ENCODE peak calls at places on chromosomes 6 and 20, in four cellular contexts. S is uterus, A is ascending aorta, L is body of pancreas. X is an unnamed sample.

GRCh38 chr6:23006656-23007055 is 437.3 kb downstream of the HDGFL1 start:
- DNase-seq in S (no peak), A (no peak), L (no peak), X (no peak)

GRCh38 chr6:139882234-139882633 is 507.8 kb upstream of the CITED2 start:
- DNase-seq in S (no peak), A (no peak), L (no peak), X (peak; percentile 63)

GRCh38 chr20:49349678-49350077 is 71.8 kb upstream of the ZNFX1 start:
- DNase-seq in S (peak; percentile 76), A (no peak), L (no peak), X (no peak)

GRCh38 chr20:23050847-23051627 is 1.6 kb upstream of the THBD start:
- DNase-seq in S (peak; percentile 51), A (peak; percentile 49), L (peak; percentile 64), X (peak; percentile 89)

GRCh38 chr6:105993341-105993740 is 92.8 kb upstream of the PRDM1 start:
- DNase-seq in S (no peak), A (no peak), L (no peak), X (no peak)

GRCh38 chr6:1789092-1789491 is 179.4 kb downstream of the FOXC1 start:
- DNase-seq in S (no peak), A (no peak), L (no peak), X (peak; percentile 84)

GRCh38 chr20:31691646-31692275 is 30.9 kb downstream of the BCL2L1 start:
- DNase-seq in S (no peak), A (no peak), L (no peak), X (no peak)

GRCh38 chr6:31086788-31087440 is 25.5 kb downstream of the C6orf15 start:
- DNase-seq in S (no peak), A (no peak), L (no peak), X (peak; percentile 82)

GRCh38 chr6:39300739-39301138 is 13.5 kb downstream of the KCNK17 start:
- DNase-seq in S (no peak), A (no peak), L (no peak), X (no peak)

GRCh38 chr6:147789430-147789947 is 281.0 kb downstream of the SAMD5 start:
- DNase-seq in S (no peak), A (no peak), L (no peak), X (no peak)

GRCh38 chr20:11843289-11843688 is 74.4 kb upstream of the BTBD3 start:
- DNase-seq in S (no peak), A (no peak), L (no peak), X (no peak)

GRCh38 chr6:14804001-14804401 is 441.9 kb upstream of the JARID2 start:
- DNase-seq in S (no peak), A (no peak), L (no peak), X (no peak)

GRCh38 chr6:90434096-90434495 is 137.5 kb upstream of the BACH2 start:
- DNase-seq in S (no peak), A (no peak), L (no peak), X (no peak)

GRCh38 chr6:100132005-100132404 is 138.0 kb upstream of the MCHR2 start:
- DNase-seq in S (no peak), A (no peak), L (no peak), X (no peak)

GRCh38 chr20:32609993-32610896 is 25.1 kb upstream of the NOL4L start:
- DNase-seq in S (no peak), A (no peak), L (no peak), X (no peak)

GRCh38 chr20:32278199-32278643 is 770 bp downstream of the KIF3B start:
- DNase-seq in S (no peak), A (no peak), L (no peak), X (peak; percentile 3)

GRCh38 chr6:30570760-30571084 is 520 bp upstream of the ABCF1 start:
- DNase-seq in S (no peak), A (no peak), L (peak; percentile 38), X (no peak)

GRCh38 chr6:90500458-90500857 is 86.4 kb downstream of the MAP3K7 start:
- DNase-seq in S (no peak), A (no peak), L (no peak), X (no peak)

GRCh38 chr6:382883-383420 is 8.6 kb upstream of the IRF4 start:
- DNase-seq in S (no peak), A (no peak), L (no peak), X (no peak)

GRCh38 chr20:59030911-59031310 is 1.2 kb downstream of the ATP5F1E start:
- DNase-seq in S (no peak), A (no peak), L (no peak), X (no peak)

GRCh38 chr6:165910184-165910583 is 247.1 kb upstream of the PDE10A start:
- DNase-seq in S (no peak), A (no peak), L (no peak), X (peak; percentile 36)

GRCh38 chr6:96212076-96212475 is 196.3 kb downstream of the FUT9 start:
- DNase-seq in S (no peak), A (no peak), L (no peak), X (no peak)

GRCh38 chr6:33620584-33621395 is at the start of gene ITPR3:
- DNase-seq in S (peak; percentile 56), A (no peak), L (peak; percentile 77), X (no peak)

GRCh38 chr20:32806356-32806755 is 13.4 kb upstream of the MAPRE1 start:
- DNase-seq in S (no peak), A (no peak), L (no peak), X (no peak)

GRCh38 chr6:26329763-26330511 is 35.1 kb upstream of the BTN3A2 start:
- DNase-seq in S (no peak), A (no peak), L (no peak), X (peak; percentile 53)

GRCh38 chr6:156699017-156699421 is 78.2 kb upstream of the ARID1B start:
- DNase-seq in S (no peak), A (no peak), L (no peak), X (peak; percentile 79)

GRCh38 chr20:57259179-57260021 is 7.0 kb downstream of the BMP7 start:
- DNase-seq in S (no peak), A (no peak), L (no peak), X (no peak)

GRCh38 chr6:169918239-169918953 is 167.0 kb downstream of the ERMARD start:
- DNase-seq in S (no peak), A (no peak), L (no peak), X (no peak)

GRCh38 chr6:151071295-151071694 is 168.5 kb upstream of the AKAP12 start:
- DNase-seq in S (peak; percentile 61), A (no peak), L (peak; percentile 32), X (peak; percentile 98)

GRCh38 chr6:81901589-81901988 is 149.1 kb upstream of the TENT5A start:
- DNase-seq in S (peak; percentile 57), A (no peak), L (peak; percentile 5), X (no peak)

GRCh38 chr6:136113736-136114173 is 136.4 kb downstream of the MTFR2 start:
- DNase-seq in S (peak; percentile 55), A (no peak), L (peak; percentile 55), X (peak; percentile 93)

GRCh38 chr20:44219287-44219686 is 8.7 kb upstream of the OSER1 start:
- DNase-seq in S (no peak), A (no peak), L (no peak), X (no peak)
- H3K27ac ChIP-seq in S (no peak overlapping the region), A (no peak overlapping the region), L (no peak overlapping the region), X (no peak overlapping the region)

DNA sequence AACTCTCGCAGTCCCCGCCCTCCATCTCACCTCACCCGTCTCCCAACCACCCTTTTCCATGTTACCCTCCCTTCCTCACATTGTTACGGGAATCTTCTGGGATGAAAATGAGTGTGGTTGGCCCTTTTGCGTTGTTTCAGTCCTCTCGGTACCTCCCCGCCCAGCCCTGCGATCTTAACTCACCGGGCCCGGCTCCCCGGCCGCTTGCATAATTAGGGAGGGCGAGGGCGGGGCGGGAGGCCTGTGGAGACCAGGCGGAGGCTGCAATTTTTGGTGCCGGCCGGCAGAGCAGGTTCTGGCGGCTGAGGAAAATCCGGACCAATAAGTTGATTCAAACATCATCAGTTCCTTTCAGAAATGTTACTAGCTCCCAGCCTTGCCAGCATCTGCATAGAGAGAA is 25.2 kb downstream of the TFAP2B start:
- DNase-seq in S (no peak), A (no peak), L (no peak), X (no peak)
- H3K27me3 ChIP-seq in S (peaks cover 83% of the 10 kb centered on the region), A (no peaks in the 10 kb centered on the region), L (no peaks in the 10 kb centered on the region), X (peaks cover 5% of the 10 kb centered on the region)

GRCh38 chr6:28208180-28208659 is 16.9 kb upstream of the ZSCAN9 start:
- DNase-seq in S (no peak), A (no peak), L (no peak), X (no peak)

GRCh38 chr6:28206527-28207243 is 18.4 kb upstream of the ZSCAN9 start:
- DNase-seq in S (no peak), A (no peak), L (no peak), X (no peak)

GRCh38 chr6:28209753-28210535 is 15.1 kb upstream of the ZSCAN9 start:
- DNase-seq in S (no peak), A (no peak), L (no peak), X (no peak)

GRCh38 chr6:28205879-28206278 is 19.2 kb upstream of the ZSCAN9 start:
- DNase-seq in S (no peak), A (no peak), L (no peak), X (no peak)

DNA sequence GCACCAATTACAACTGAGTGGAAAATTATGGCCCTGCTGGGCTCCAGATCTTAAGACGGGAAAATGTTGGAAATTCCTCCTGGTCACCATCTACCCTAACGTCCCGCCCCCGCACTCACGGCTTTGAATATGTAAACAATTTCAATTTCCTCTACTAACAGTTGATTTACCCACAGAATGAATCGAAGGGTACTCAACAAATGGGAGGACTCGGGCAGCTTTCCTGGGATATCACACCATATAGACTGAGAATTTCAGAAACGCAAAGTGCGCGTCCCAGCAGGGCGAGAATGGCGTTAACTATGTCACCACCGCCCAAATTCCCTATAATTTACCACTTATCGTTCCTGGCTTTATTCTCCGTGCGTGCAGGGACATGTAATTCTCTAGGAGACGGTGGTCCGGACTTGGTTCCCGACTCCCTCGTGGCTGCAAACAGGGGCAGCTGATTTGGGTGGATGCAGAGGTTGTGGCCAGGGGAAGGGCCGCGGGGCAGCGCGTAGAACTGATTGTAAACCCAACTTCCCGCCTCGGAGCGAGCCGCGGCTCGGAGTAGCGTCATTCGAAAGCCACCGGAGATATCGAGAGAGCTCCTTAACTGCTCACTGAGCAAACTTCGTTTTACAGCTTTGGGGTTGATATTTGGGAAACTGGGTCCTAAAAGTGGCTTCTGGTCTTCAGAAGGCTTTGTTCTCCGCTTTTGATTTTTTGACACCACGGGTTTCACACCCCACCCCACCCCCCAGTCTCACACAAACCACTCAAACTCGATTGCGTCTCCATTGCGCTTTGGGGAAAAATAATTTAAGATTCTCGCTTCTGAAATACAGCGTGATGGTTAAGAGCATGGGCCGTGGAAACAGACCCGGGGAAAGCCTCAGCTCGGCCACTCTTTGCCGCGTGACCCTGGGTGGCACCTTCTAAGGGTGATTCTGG is 17.6 kb upstream of the ZSCAN9 start:
- DNase-seq in S (no peak), A (no peak), L (no peak), X (peak; percentile 32)
- H3K4me3 ChIP-seq in S (no peak overlapping the region), A (no peak overlapping the region), L (no peak overlapping the region), X (peak overlapping the region; percentile 65)

GRCh38 chr6:117290173-117290834 is 24.9 kb downstream of the VGLL2 start:
- DNase-seq in S (no peak), A (no peak), L (no peak), X (no peak)

DNA sequence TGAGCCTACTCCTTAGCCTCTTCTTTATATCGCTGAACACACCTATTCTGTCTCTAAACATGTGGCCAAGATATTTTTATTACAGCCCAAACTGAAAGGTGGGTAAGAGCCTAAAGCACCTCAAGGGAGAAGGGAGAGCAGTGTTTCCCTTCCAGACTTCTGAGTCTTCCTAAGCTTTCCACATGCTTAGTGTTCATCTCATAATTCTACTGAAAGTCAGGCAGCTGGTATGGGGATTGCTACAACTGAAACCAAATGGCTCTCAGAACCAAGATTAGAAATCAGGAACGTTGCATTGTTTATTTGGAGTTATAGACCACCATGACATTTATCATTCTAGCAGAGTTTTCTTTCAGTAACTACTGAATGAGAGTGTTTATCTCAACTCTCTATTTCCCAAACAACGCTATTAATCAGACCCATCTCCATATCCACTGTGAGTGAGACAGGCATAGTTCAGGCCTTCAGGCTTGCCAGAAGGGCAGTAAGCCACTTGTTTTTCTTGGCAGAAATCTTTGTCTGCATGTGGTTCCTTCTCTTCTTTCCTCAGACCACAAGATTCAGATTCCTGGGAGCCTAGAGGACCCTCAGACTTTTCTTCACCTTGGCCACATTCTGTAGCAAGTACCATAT is 22.8 kb downstream of the VGLL2 start:
- DNase-seq in S (no peak), A (no peak), L (no peak), X (no peak)
- H3K27ac ChIP-seq in S (no peak overlapping the region), A (no peak overlapping the region), L (no peak overlapping the region), X (no peak overlapping the region)

X was measured in brain microvascular endothelial cell.